ENCODE peak calls at places on chromosome 14, in six cellular contexts. One of them, this sample, is unnamed.

GRCh38 chr14:49926803-49927202 is 33.9 kb downstream of the ARF6 start:
- DNase-seq in esophagus squamous epithelium: no peak
- DNase-seq in hepatocyte: no peak
- DNase-seq in MM.1S: no peak
- DNase-seq in CD8-positive, alpha-beta T cell: no peak
- DNase-seq in psoas muscle: no peak
- DNase-seq in this sample: no peak

GRCh38 chr14:93619176-93619793 is 169.0 kb downstream of the PRIMA1 start:
- DNase-seq in esophagus squamous epithelium: no peak
- DNase-seq in hepatocyte: peak
- DNase-seq in MM.1S: peak
- DNase-seq in CD8-positive, alpha-beta T cell: no peak
- DNase-seq in psoas muscle: no peak
- DNase-seq in this sample: no peak

GRCh38 chr14:76203086-76204001 is 51.6 kb downstream of the GPATCH2L start:
- DNase-seq in esophagus squamous epithelium: no peak
- DNase-seq in hepatocyte: peak
- DNase-seq in MM.1S: no peak
- DNase-seq in CD8-positive, alpha-beta T cell: no peak
- DNase-seq in psoas muscle: no peak
- DNase-seq in this sample: peak

GRCh38 chr14:58899317-58899713 is 261.6 kb downstream of the DACT1 start:
- DNase-seq in esophagus squamous epithelium: no peak
- DNase-seq in hepatocyte: no peak
- DNase-seq in MM.1S: no peak
- DNase-seq in CD8-positive, alpha-beta T cell: no peak
- DNase-seq in psoas muscle: no peak
- DNase-seq in this sample: peak

GRCh38 chr14:30484976-30485375 is 74.0 kb upstream of the G2E3 start:
- DNase-seq in esophagus squamous epithelium: no peak
- DNase-seq in hepatocyte: no peak
- DNase-seq in MM.1S: no peak
- DNase-seq in CD8-positive, alpha-beta T cell: no peak
- DNase-seq in psoas muscle: no peak
- DNase-seq in this sample: no peak

GRCh38 chr14:82390586-82390985 is 856.9 kb upstream of the SEL1L start:
- DNase-seq in esophagus squamous epithelium: no peak
- DNase-seq in hepatocyte: no peak
- DNase-seq in MM.1S: no peak
- DNase-seq in CD8-positive, alpha-beta T cell: no peak
- DNase-seq in psoas muscle: no peak
- DNase-seq in this sample: no peak

GRCh38 chr14:50055461-50056228 is 60.7 kb downstream of the VCPKMT start:
- DNase-seq in esophagus squamous epithelium: no peak
- DNase-seq in hepatocyte: no peak
- DNase-seq in MM.1S: no peak
- DNase-seq in CD8-positive, alpha-beta T cell: no peak
- DNase-seq in psoas muscle: peak
- DNase-seq in this sample: no peak

GRCh38 chr14:69012251-69012953 is 33.3 kb upstream of the ACTN1 start:
- DNase-seq in esophagus squamous epithelium: no peak
- DNase-seq in hepatocyte: no peak
- DNase-seq in MM.1S: no peak
- DNase-seq in CD8-positive, alpha-beta T cell: no peak
- DNase-seq in psoas muscle: no peak
- DNase-seq in this sample: no peak

GRCh38 chr14:104797112-104798044 is 1.8 kb upstream of the AKT1 start:
- DNase-seq in esophagus squamous epithelium: no peak
- DNase-seq in hepatocyte: peak
- DNase-seq in MM.1S: peak
- DNase-seq in CD8-positive, alpha-beta T cell: no peak
- DNase-seq in psoas muscle: peak
- DNase-seq in this sample: no peak

DNA sequence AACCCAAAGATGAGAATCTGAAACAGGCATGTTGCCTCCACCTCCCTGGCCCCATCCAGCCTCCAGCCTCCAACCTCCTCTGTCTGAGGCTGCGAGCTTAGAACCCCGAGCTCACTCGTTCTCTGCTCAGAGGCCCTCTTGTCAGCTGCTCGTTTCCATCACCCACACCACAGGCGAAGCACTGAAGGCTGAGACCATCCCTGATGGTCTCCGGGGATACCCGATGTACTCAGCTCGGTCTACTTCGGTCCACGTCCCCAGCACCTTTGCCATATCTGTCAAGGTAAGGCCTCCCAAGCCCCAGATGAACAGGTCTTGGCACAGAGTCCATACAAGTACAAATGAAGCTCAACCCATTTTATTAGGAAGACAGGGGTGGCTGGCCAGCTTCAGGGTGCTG is 72.4 kb downstream of the TTC7B start:
- DNase-seq in esophagus squamous epithelium: no peak
- DNase-seq in hepatocyte: no peak
- DNase-seq in MM.1S: no peak
- DNase-seq in CD8-positive, alpha-beta T cell: no peak
- DNase-seq in psoas muscle: no peak
- DNase-seq in this sample: no peak
- H3K27ac ChIP-seq in esophagus squamous epithelium: peak
- H3K27ac ChIP-seq in hepatocyte: no peak
- H3K27ac ChIP-seq in MM.1S: no peak
- H3K27ac ChIP-seq in CD8-positive, alpha-beta T cell: no peak
- H3K27ac ChIP-seq in psoas muscle: peak
- H3K27ac ChIP-seq in this sample: no peak

GRCh38 chr14:98194821-98195220 is 1077.2 kb downstream of the BCL11B start:
- DNase-seq in esophagus squamous epithelium: no peak
- DNase-seq in hepatocyte: no peak
- DNase-seq in MM.1S: no peak
- DNase-seq in CD8-positive, alpha-beta T cell: no peak
- DNase-seq in psoas muscle: no peak
- DNase-seq in this sample: no peak

GRCh38 chr14:98195256-98195655 is 1076.7 kb downstream of the BCL11B start:
- DNase-seq in esophagus squamous epithelium: no peak
- DNase-seq in hepatocyte: no peak
- DNase-seq in MM.1S: no peak
- DNase-seq in CD8-positive, alpha-beta T cell: no peak
- DNase-seq in psoas muscle: no peak
- DNase-seq in this sample: no peak

GRCh38 chr14:98197933-98198332 is 1074.1 kb downstream of the BCL11B start:
- DNase-seq in esophagus squamous epithelium: no peak
- DNase-seq in hepatocyte: no peak
- DNase-seq in MM.1S: no peak
- DNase-seq in CD8-positive, alpha-beta T cell: no peak
- DNase-seq in psoas muscle: no peak
- DNase-seq in this sample: no peak

GRCh38 chr14:98200621-98201020 is 1071.4 kb downstream of the BCL11B start:
- DNase-seq in esophagus squamous epithelium: no peak
- DNase-seq in hepatocyte: no peak
- DNase-seq in MM.1S: no peak
- DNase-seq in CD8-positive, alpha-beta T cell: no peak
- DNase-seq in psoas muscle: no peak
- DNase-seq in this sample: no peak

DNA sequence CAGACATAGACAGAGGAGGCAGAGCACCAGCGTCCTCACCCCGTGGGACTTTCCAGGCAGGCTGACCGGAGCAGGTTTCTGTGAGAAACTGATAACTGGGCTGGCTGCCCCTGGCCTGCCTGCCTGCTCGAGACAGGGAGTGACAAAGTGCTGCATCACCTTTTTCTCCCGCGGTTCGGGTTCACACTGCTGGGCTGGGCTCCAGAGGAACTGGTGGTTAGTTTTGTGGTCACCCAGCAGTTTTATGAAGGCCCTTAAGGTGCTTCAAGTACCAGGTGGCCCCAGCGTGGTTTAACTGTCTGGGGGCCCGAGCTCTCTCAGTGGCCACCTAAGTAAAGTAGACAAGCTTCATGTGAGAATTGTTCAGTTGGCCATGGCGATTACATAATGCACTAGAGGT is 1073.6 kb downstream of the BCL11B start:
- DNase-seq in esophagus squamous epithelium: no peak
- DNase-seq in hepatocyte: no peak
- DNase-seq in MM.1S: peak
- DNase-seq in CD8-positive, alpha-beta T cell: peak
- DNase-seq in psoas muscle: no peak
- DNase-seq in this sample: no peak
- TF ChIP-seq CTCF in esophagus squamous epithelium: no peak
- TF ChIP-seq CTCF in hepatocyte: no peak
- TF ChIP-seq CTCF in MM.1S: no peak
- TF ChIP-seq CTCF in CD8-positive, alpha-beta T cell: no peak
- TF ChIP-seq CTCF in psoas muscle: no peak
- TF ChIP-seq CTCF in this sample: no peak

GRCh38 chr14:103396463-103396862 is 11.2 kb downstream of the MARK3 start:
- DNase-seq in esophagus squamous epithelium: no peak
- DNase-seq in hepatocyte: no peak
- DNase-seq in MM.1S: no peak
- DNase-seq in CD8-positive, alpha-beta T cell: no peak
- DNase-seq in psoas muscle: no peak
- DNase-seq in this sample: no peak

GRCh38 chr14:103401223-103402214 is 16.3 kb downstream of the MARK3 start:
- DNase-seq in esophagus squamous epithelium: no peak
- DNase-seq in hepatocyte: no peak
- DNase-seq in MM.1S: no peak
- DNase-seq in CD8-positive, alpha-beta T cell: no peak
- DNase-seq in psoas muscle: no peak
- DNase-seq in this sample: peak

GRCh38 chr14:103395245-103395644 is 10.0 kb downstream of the MARK3 start:
- DNase-seq in esophagus squamous epithelium: no peak
- DNase-seq in hepatocyte: no peak
- DNase-seq in MM.1S: no peak
- DNase-seq in CD8-positive, alpha-beta T cell: no peak
- DNase-seq in psoas muscle: no peak
- DNase-seq in this sample: no peak

GRCh38 chr14:103400537-103400936 is 15.3 kb downstream of the MARK3 start:
- DNase-seq in esophagus squamous epithelium: no peak
- DNase-seq in hepatocyte: no peak
- DNase-seq in MM.1S: no peak
- DNase-seq in CD8-positive, alpha-beta T cell: no peak
- DNase-seq in psoas muscle: no peak
- DNase-seq in this sample: no peak

DNA sequence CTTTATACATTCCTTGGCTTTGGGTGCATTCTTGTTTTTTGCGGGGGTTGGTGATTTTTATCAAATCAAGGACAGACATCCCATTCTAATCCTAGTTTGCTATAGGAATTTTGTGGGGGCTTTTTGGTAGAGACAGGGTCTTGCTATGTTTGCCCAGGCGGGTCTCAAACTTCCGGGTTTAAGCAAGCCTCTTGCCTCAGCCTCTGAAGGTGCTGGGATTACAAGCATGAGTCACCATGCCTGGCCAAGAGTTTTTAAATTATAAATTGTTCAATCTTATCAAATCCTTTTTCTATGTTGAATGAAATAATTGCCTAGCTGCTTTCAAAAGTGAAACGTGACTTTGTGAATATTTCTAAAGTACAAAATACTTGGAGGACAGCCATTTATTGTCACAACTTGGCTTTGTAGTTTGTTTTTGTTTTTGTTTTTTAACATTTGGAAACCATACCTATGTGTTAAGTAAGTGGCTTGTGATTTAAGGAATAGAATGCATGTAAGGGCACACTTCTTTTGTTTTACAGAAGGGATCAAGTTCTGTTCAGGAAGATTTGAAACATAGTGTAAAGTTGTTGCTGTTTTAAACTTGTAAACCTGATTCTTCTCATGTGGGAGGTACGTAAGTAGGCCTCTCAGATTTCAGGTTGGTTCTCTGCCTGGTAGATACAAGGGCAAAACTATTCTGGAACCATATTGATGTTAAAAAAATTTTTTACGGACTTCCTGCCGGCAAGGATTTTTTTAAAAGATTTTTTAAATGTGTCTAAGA is 13.4 kb downstream of the MARK3 start:
- DNase-seq in esophagus squamous epithelium: no peak
- DNase-seq in hepatocyte: no peak
- DNase-seq in MM.1S: no peak
- DNase-seq in CD8-positive, alpha-beta T cell: no peak
- DNase-seq in psoas muscle: no peak
- DNase-seq in this sample: no peak
- H3K27ac ChIP-seq in esophagus squamous epithelium: no peak
- H3K27ac ChIP-seq in hepatocyte: peak
- H3K27ac ChIP-seq in MM.1S: no peak
- H3K27ac ChIP-seq in CD8-positive, alpha-beta T cell: no peak
- H3K27ac ChIP-seq in psoas muscle: peak
- H3K27ac ChIP-seq in this sample: no peak

GRCh38 chr14:64641760-64642159 is 62.5 kb upstream of the PLEKHG3 start:
- DNase-seq in esophagus squamous epithelium: no peak
- DNase-seq in hepatocyte: no peak
- DNase-seq in MM.1S: no peak
- DNase-seq in CD8-positive, alpha-beta T cell: no peak
- DNase-seq in psoas muscle: no peak
- DNase-seq in this sample: no peak
- TF ChIP-seq CTCF in esophagus squamous epithelium: no peak
- TF ChIP-seq CTCF in hepatocyte: no peak
- TF ChIP-seq CTCF in MM.1S: no peak
- TF ChIP-seq CTCF in CD8-positive, alpha-beta T cell: no peak
- TF ChIP-seq CTCF in psoas muscle: no peak
- TF ChIP-seq CTCF in this sample: no peak

GRCh38 chr14:101834387-101835165 is 73.1 kb downstream of the PPP2R5C start:
- DNase-seq in esophagus squamous epithelium: no peak
- DNase-seq in hepatocyte: no peak
- DNase-seq in MM.1S: no peak
- DNase-seq in CD8-positive, alpha-beta T cell: no peak
- DNase-seq in psoas muscle: no peak
- DNase-seq in this sample: no peak
- H3K27ac ChIP-seq in esophagus squamous epithelium: peak
- H3K27ac ChIP-seq in hepatocyte: no peak
- H3K27ac ChIP-seq in MM.1S: no peak
- H3K27ac ChIP-seq in CD8-positive, alpha-beta T cell: no peak
- H3K27ac ChIP-seq in psoas muscle: peak
- H3K27ac ChIP-seq in this sample: no peak

DNA sequence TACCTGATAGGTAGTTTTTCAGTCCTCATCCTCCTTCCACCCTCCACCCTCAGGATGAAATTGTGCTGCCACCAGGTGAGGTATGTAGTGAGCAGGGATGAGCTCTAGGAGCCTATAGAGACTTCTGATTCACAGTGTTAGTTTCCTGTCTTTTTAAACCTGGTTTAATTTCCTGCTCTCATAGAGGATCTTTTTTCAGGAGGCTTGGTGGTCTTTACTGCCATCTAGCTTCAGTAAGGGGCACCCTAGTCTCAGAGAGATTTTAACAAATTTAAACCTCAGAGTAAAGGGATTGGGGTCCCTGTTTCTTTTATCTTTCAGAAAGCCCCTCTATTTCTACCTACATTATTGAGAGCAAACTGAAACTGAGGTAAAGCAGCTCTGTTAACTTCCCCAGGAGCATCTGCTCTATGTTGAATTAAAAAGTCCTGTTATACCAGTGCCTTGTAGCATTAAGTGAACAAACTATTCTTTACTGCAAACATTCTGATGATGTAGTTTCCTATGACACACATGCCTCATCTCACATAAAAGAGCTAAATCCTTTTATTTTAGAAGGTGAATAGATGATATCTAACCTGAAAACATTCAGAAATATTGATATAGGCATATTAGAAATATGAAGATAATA is 172.2 kb upstream of the DDHD1 start:
- DNase-seq in esophagus squamous epithelium: no peak
- DNase-seq in hepatocyte: no peak
- DNase-seq in MM.1S: no peak
- DNase-seq in CD8-positive, alpha-beta T cell: no peak
- DNase-seq in psoas muscle: no peak
- DNase-seq in this sample: no peak
- TF ChIP-seq CTCF in esophagus squamous epithelium: no peak
- TF ChIP-seq CTCF in hepatocyte: peak
- TF ChIP-seq CTCF in MM.1S: no peak
- TF ChIP-seq CTCF in CD8-positive, alpha-beta T cell: no peak
- TF ChIP-seq CTCF in psoas muscle: peak
- TF ChIP-seq CTCF in this sample: peak